ENCODE peak calls at places on chromosome 20, in seven cellular contexts. N is nephron progenitor cell; Q is stimulated activated CD4-positive, alpha-beta T cell treated with anti-CD3 and anti-CD28 coated beads, TNF-alpha, amount 100 ng/mL, for 4 hours; H is H7; D is NCI-H2171; M is amniotic epithelial cell; I is epithelial cell of prostate. K is an unnamed sample.

GRCh38 chr20:7371518-7372158 is 568.6 kb downstream of the HAO1 start:
- DNase-seq in N (no peak), Q (no peak), H (no peak), D (no peak), M (no peak), I (peak), K (peak)

GRCh38 chr20:40339661-40340449 is 349.2 kb downstream of the MAFB start:
- DNase-seq in N (no peak), Q (no peak), H (no peak), D (no peak), M (no peak), I (no peak), K (peak)

GRCh38 chr20:64161595-64162238 is 2.5 kb upstream of the MYT1 start:
- DNase-seq in N (peak), Q (peak), H (peak), D (no peak), M (peak), I (no peak), K (peak)

GRCh38 chr20:44428174-44429016 is 47.3 kb upstream of the TTPAL start:
- DNase-seq in N (no peak), Q (no peak), H (no peak), D (no peak), M (peak), I (no peak), K (no peak)

GRCh38 chr20:39342463-39342862 is 380.3 kb downstream of the DHX35 start:
- DNase-seq in N (no peak), Q (no peak), H (no peak), D (no peak), M (no peak), I (no peak), K (no peak)

GRCh38 chr20:45070932-45071632 is 29.8 kb downstream of the KCNS1 start:
- DNase-seq in N (no peak), Q (no peak), H (no peak), D (no peak), M (peak), I (no peak), K (peak)

GRCh38 chr20:57922701-57923100 is 212.9 kb upstream of the PMEPA1 start:
- DNase-seq in N (no peak), Q (no peak), H (no peak), D (no peak), M (no peak), I (no peak), K (no peak)

GRCh38 chr20:6029538-6029937 is 24.3 kb downstream of the LRRN4 start:
- DNase-seq in N (no peak), Q (no peak), H (no peak), D (no peak), M (peak), I (no peak), K (no peak)

K was measured in mesenchymal stem cell.